ENCODE peak calls at places on chromosomes 5 and 9, in ten cellular contexts. L is esophagus squamous epithelium, I is Caco-2, Y is kidney, G is stomach, V is upper lobe of right lung, F is fibroblast of mammary gland, T is SK-N-SH, Z is trophoblast cell, X is epithelial cell of esophagus. S is an unnamed sample.

GRCh38 chr5:132775439-132776076 is 1.5 kb downstream of the SEPTIN8 start:
- DNase-seq in Y (no peak), X (peak), Z (peak), T (no peak), F (no peak), V (no peak), I (peak), L (no peak), G (no peak), S (no peak)

GRCh38 chr5:27434335-27434734 is 395.9 kb upstream of the CDH9 start:
- DNase-seq in I (no peak), F (no peak), T (no peak), G (no peak), Y (no peak), V (no peak), Z (no peak), X (peak), L (no peak), S (no peak)

GRCh38 chr9:117403403-117403811 is 11.4 kb downstream of the ASTN2 start:
- DNase-seq in V (no peak), X (no peak), T (peak), I (no peak), F (no peak), G (no peak), Z (no peak), L (no peak), Y (no peak), S (no peak)

GRCh38 chr5:95375591-95375990 is 15.6 kb upstream of the FAM81B start:
- DNase-seq in L (no peak), I (no peak), Z (peak), T (no peak), V (no peak), Y (no peak), F (no peak), G (no peak), X (no peak), S (no peak)

GRCh38 chr5:170495796-170496195 is 8.0 kb upstream of the KCNIP1 start:
- DNase-seq in V (no peak), G (no peak), T (no peak), I (no peak), Y (no peak), Z (no peak), F (no peak), L (no peak), X (peak), S (no peak)

GRCh38 chr5:55665065-55665464 is 47.1 kb downstream of the SLC38A9 start:
- DNase-seq in Y (no peak), I (no peak), F (peak), L (no peak), V (no peak), Z (peak), X (peak), G (no peak), T (no peak), S (no peak)

GRCh38 chr9:504921-505821 is 290.5 kb downstream of the DOCK8 start:
- DNase-seq in Y (peak), I (peak), F (no peak), X (peak), L (no peak), Z (no peak), T (peak), G (peak), V (peak), S (peak)

GRCh38 chr5:8984386-8984785 is 561.5 kb downstream of the SEMA5A start:
- DNase-seq in I (no peak), T (no peak), V (no peak), Y (no peak), F (no peak), L (no peak), Z (no peak), X (no peak), G (no peak), S (no peak)

GRCh38 chr9:132214027-132214622 is 52.3 kb downstream of the NTNG2 start:
- DNase-seq in L (no peak), X (peak), V (peak), Y (no peak), Z (peak), I (no peak), T (peak), F (peak), G (peak), S (no peak)

GRCh38 chr5:129945031-129945430 is 40.8 kb downstream of the CHSY3 start:
- DNase-seq in V (no peak), L (no peak), F (peak), G (no peak), I (no peak), Z (no peak), Y (no peak), T (no peak), X (peak), S (no peak)

GRCh38 chr9:122201641-122202040 is 27.1 kb downstream of the LHX6 start:
- DNase-seq in Y (no peak), Z (no peak), T (no peak), V (no peak), F (peak), L (no peak), G (no peak), I (no peak), X (no peak), S (no peak)

GRCh38 chr5:32753765-32754164 is 42.6 kb downstream of the NPR3 start:
- DNase-seq in L (no peak), V (no peak), F (peak), Y (no peak), G (no peak), I (no peak), T (no peak), X (peak), Z (no peak), S (no peak)

GRCh38 chr5:147303976-147304375 is 69.2 kb downstream of the STK32A start:
- DNase-seq in X (peak), G (no peak), F (peak), L (no peak), I (no peak), T (no peak), Z (no peak), Y (no peak), V (no peak), S (no peak)

GRCh38 chr5:88743231-88743879 is 139.6 kb downstream of the MEF2C start:
- DNase-seq in F (peak), X (no peak), T (no peak), L (no peak), V (no peak), G (no peak), Z (no peak), I (no peak), Y (no peak), S (no peak)

GRCh38 chr5:94615843-94616242 is 2.6 kb downstream of the KIAA0825 start:
- DNase-seq in G (no peak), Y (no peak), Z (no peak), F (no peak), V (no peak), L (no peak), I (no peak), T (no peak), X (no peak), S (no peak)

GRCh38 chr5:32508806-32509805 is 64.6 kb upstream of the ZFR start:
- DNase-seq in Y (no peak), L (no peak), I (no peak), V (no peak), G (no peak), Z (peak), F (peak), X (peak), T (no peak), S (no peak)

GRCh38 chr9:38651400-38652042 is 31.1 kb upstream of the ANKRD18A start:
- DNase-seq in I (no peak), Y (no peak), L (no peak), X (no peak), V (no peak), G (no peak), F (no peak), T (no peak), Z (no peak), S (no peak)

GRCh38 chr5:5573798-5574380 is 151.4 kb downstream of the ICE1 start:
- DNase-seq in T (no peak), L (no peak), Z (no peak), X (no peak), Y (no peak), I (no peak), V (no peak), F (no peak), G (no peak), S (no peak)

GRCh38 chr5:157816682-157817268 is 42.2 kb downstream of the CLINT1 start:
- DNase-seq in F (peak), L (no peak), X (peak), Y (no peak), V (no peak), Z (no peak), G (no peak), I (no peak), T (no peak), S (no peak)

GRCh38 chr9:89440046-89440445 is 57.9 kb downstream of the SEMA4D start:
- DNase-seq in I (no peak), L (no peak), F (no peak), T (no peak), X (no peak), V (no peak), Z (no peak), G (no peak), Y (peak), S (no peak)
- H3K4me3 ChIP-seq in I (no peak), L (no peak), F (no peak), T (no peak), X (no peak), V (no peak), Z (no peak), G (no peak), Y (no peak), S (no peak)

GRCh38 chr5:139646912-139647391 is 1.2 kb upstream of the CXXC5 start:
- DNase-seq in G (no peak), X (no peak), V (peak), F (no peak), T (peak), Y (peak), L (no peak), Z (no peak), I (no peak), S (no peak)
- H3K4me3 ChIP-seq in G (peak), X (no peak), V (peak), F (no peak), T (no peak), Y (peak), L (no peak), Z (no peak), I (no peak), S (no peak)

GRCh38 chr5:42884326-42884725 is 72.6 kb upstream of the SELENOP start:
- DNase-seq in G (no peak), Y (no peak), V (no peak), X (no peak), Z (no peak), L (no peak), T (no peak), F (no peak), I (no peak), S (no peak)
- H3K4me3 ChIP-seq in G (no peak), Y (no peak), V (no peak), X (no peak), Z (no peak), L (no peak), T (no peak), F (no peak), I (no peak), S (no peak)

DNA sequence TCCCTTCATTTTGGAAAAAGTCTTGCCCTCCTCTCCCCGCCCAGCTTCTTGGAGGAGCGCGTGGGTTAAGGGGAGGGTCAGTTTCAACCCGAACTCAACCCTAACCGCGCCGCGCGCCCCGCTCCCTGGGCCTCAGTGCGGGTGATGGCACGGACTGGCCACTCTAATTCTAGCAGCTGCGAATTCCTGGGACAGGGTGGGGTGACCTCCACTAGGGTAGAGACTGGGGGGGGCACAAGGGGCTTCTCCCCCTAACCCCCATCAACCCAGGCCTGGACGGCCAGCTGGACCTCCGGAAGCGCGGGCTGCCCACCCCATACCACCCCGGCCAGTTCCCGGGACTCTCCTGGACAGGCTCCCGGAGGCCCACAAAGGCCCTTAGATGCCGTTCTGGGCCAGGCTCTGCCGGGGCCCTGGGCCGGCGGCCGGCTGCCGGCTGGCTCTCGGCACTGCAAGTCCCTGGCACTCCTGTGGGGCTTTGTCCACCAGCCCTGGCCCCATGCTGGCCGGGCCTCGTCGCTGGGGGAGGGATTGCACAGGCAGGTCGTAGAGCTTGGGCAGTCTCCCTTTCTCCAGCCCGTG is 7.2 kb upstream of the PSD2 start:
- DNase-seq in G (no peak), L (no peak), I (no peak), T (no peak), Z (no peak), F (no peak), V (no peak), X (no peak), Y (no peak), S (peak)
- H3K4me3 ChIP-seq in G (peak), L (peak), I (no peak), T (no peak), Z (peak), F (peak), V (peak), X (peak), Y (peak), S (peak)

DNA sequence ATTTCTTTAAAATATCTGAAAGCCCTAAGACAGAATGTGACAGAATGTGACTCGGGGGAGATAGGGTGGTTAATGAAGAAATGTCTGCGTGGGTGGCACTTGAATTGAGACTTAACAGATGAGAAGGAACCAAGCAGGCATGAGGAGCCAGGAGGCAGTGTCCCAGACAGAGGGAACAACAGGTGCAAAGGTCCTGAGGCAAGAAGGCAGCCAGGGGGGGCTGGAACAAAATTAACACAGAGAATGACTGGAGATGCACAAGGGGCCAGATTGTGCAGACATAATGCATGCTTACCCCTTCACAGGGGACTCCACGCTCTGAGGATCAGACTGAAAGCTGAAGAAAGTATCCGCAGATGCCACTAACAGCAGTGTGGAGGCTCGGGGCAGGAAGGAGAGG is 1.7 kb downstream of the LMAN2 start:
- DNase-seq in I (no peak), L (no peak), T (no peak), Y (peak), Z (no peak), V (no peak), G (no peak), F (no peak), X (no peak), S (no peak)
- H3K4me3 ChIP-seq in I (no peak), L (peak), T (peak), Y (peak), Z (no peak), V (peak), G (peak), F (peak), X (no peak), S (peak)

GRCh38 chr9:128419061-128419925 is 1.4 kb upstream of the CERCAM start:
- DNase-seq in I (no peak), G (no peak), X (no peak), Y (no peak), F (peak), L (no peak), V (no peak), Z (no peak), T (peak), S (no peak)
- H3K4me3 ChIP-seq in I (peak), G (peak), X (peak), Y (no peak), F (peak), L (no peak), V (peak), Z (no peak), T (no peak), S (no peak)